ENCODE peak calls at places on chromosome 12, in eight cellular contexts. I is T-helper 9 cell; J is vagina; Y is EL; B is amniotic stem cell; G is activated naive CD4-positive, alpha-beta T cell treated with anti-CD3 and anti-CD28 coated beads, Interleukin-2, amount 10 ng/mL, durations not matched to agents 7 days and 5 days; O is ELF-1; D is NCI-H82. F is an unnamed sample.

GRCh38 chr12:66813137-66813867 is 134.4 kb upstream of the GRIP1 start:
- DNase-seq in Y (no peak), I (no peak), O (no peak), J (no peak), D (peak; percentile 29), G (peak; percentile 21), B (no peak), F (no peak)

GRCh38 chr12:115984607-115985006 is 292.9 kb downstream of the MED13L start:
- DNase-seq in I (no peak), O (no peak), G (no peak), D (peak; percentile 92), B (no peak), J (no peak), Y (no peak), F (no peak)

GRCh38 chr12:88325076-88325827 is 183.1 kb downstream of the TMTC3 start:
- DNase-seq in I (no peak), O (no peak), D (no peak), B (peak; percentile 78), G (no peak), J (no peak), Y (peak; percentile 90), F (no peak)

GRCh38 chr12:105492591-105492990 is 162.1 kb downstream of the C12orf75 start:
- DNase-seq in G (no peak), I (no peak), O (peak; percentile 13), J (no peak), Y (peak; percentile 58), D (no peak), B (peak; percentile 43), F (no peak)

GRCh38 chr12:57755194-57755453 is 221 bp downstream of the MARCHF9 start:
- DNase-seq in I (no peak), D (no peak), B (no peak), O (no peak), J (no peak), G (no peak), Y (no peak), F (no peak)

GRCh38 chr12:108390495-108391203 is 51.5 kb upstream of the CMKLR1 start:
- DNase-seq in B (no peak), J (no peak), I (no peak), O (no peak), D (peak; percentile 28), Y (no peak), G (no peak), F (no peak)

GRCh38 chr12:111361717-111362576 is 6.9 kb downstream of the PHETA1 start:
- DNase-seq in J (no peak), Y (no peak), O (no peak), I (no peak), D (no peak), B (no peak), G (no peak), F (no peak)

GRCh38 chr12:50224026-50224692 is 57.0 kb upstream of the CERS5 start:
- DNase-seq in I (peak; percentile 3), Y (peak; percentile 49), J (no peak), B (no peak), O (peak; percentile 58), D (peak; percentile 82), G (peak; percentile 39), F (peak; percentile 43)

GRCh38 chr12:27219693-27220056 is 24.4 kb upstream of the STK38L start:
- DNase-seq in O (no peak), D (no peak), Y (no peak), I (no peak), B (no peak), J (no peak), G (no peak), F (no peak)

GRCh38 chr12:64890873-64891468 is 66.5 kb downstream of the TBC1D30 start:
- DNase-seq in J (no peak), Y (peak; percentile 55), B (peak; percentile 21), D (peak; percentile 79), I (no peak), G (no peak), O (peak; percentile 51), F (no peak)

GRCh38 chr12:52243774-52244614 is 11.0 kb downstream of the KRT7 start:
- DNase-seq in Y (peak; percentile 96), O (no peak), B (peak; percentile 74), J (no peak), G (peak; percentile 77), D (peak; percentile 23), I (peak; percentile 18), F (peak; percentile 58)

GRCh38 chr12:19988918-19989317 is 379.4 kb upstream of the PDE3A start:
- DNase-seq in G (no peak), J (no peak), O (no peak), B (no peak), I (no peak), Y (no peak), D (no peak), F (no peak)

GRCh38 chr12:124475295-124476010 is 92.0 kb downstream of the NCOR2 start:
- DNase-seq in Y (no peak), O (no peak), D (no peak), G (no peak), B (no peak), I (no peak), J (no peak), F (no peak)

GRCh38 chr12:32024884-32025599 is 65.8 kb downstream of the RESF1 start:
- DNase-seq in D (no peak), I (no peak), Y (no peak), O (peak; percentile 37), G (no peak), B (no peak), J (no peak), F (no peak)

GRCh38 chr12:89884917-89885316 is 176.3 kb upstream of the ATP2B1 start:
- DNase-seq in Y (no peak), O (no peak), J (no peak), D (peak; percentile 68), G (no peak), I (no peak), B (no peak), F (no peak)

GRCh38 chr12:114681149-114681849 is 2.7 kb downstream of the TBX3 start:
- DNase-seq in G (no peak), J (no peak), Y (peak; percentile 50), O (peak; percentile 44), B (no peak), D (peak; percentile 34), I (no peak), F (no peak)

GRCh38 chr12:76964784-76965571 is 86.2 kb upstream of the CSRP2 start:
- DNase-seq in J (no peak), D (no peak), Y (no peak), I (no peak), O (no peak), G (no peak), B (no peak), F (no peak)

GRCh38 chr12:114901316-114901715 is 217.3 kb upstream of the TBX3 start:
- DNase-seq in D (no peak), O (no peak), J (no peak), B (no peak), G (no peak), Y (no peak), I (no peak), F (no peak)

GRCh38 chr12:96198970-96199369 is 4.8 kb downstream of the ELK3 start:
- DNase-seq in I (no peak), Y (peak; percentile 92), B (peak; percentile 49), D (no peak), J (no peak), O (no peak), G (no peak), F (no peak)

GRCh38 chr12:19757317-19757877 is 318.1 kb downstream of the AEBP2 start:
- DNase-seq in Y (peak; percentile 48), G (no peak), I (no peak), O (no peak), B (no peak), J (no peak), D (peak; percentile 54), F (no peak)

GRCh38 chr12:54430471-54431075 is 11.5 kb upstream of the ITGA5 start:
- DNase-seq in D (no peak), G (no peak), O (no peak), J (no peak), Y (no peak), B (no peak), I (no peak), F (no peak)

GRCh38 chr12:68040450-68041075 is 51.3 kb downstream of the IFNG-AS1 start:
- DNase-seq in D (peak; percentile 88), G (peak; percentile 74), O (peak; percentile 62), J (no peak), I (peak; percentile 35), Y (peak; percentile 72), B (peak; percentile 33), F (peak; percentile 66)

GRCh38 chr12:6183689-6184441 is 16.3 kb upstream of the CD9 start:
- DNase-seq in J (no peak), I (no peak), D (no peak), Y (peak; percentile 70), O (no peak), B (no peak), G (no peak), F (no peak)

F was measured in CD8-positive, alpha-beta T cell.